ENCODE peak calls at places on chromosomes 13 and 19, in ten cellular contexts. Y, P, K, C, L, W, R, I, S and N are unnamed samples.

GRCh38 chr13:23469901-23470525 is 36.5 kb upstream of the SACS start:
- DNase-seq in S (no peak), C (peak), Y (no peak), P (no peak), L (no peak), K (no peak), W (no peak), R (no peak), I (no peak), N (no peak)

GRCh38 chr13:41649659-41650058 is 192.3 kb downstream of the RGCC start:
- DNase-seq in Y (no peak), L (peak), W (no peak), P (no peak), C (peak), K (no peak), R (no peak), S (peak), I (no peak), N (no peak)

GRCh38 chr19:57903298-57904174 is 12.9 kb downstream of the ZNF417 start:
- DNase-seq in S (peak), K (no peak), C (peak), W (no peak), Y (peak), P (no peak), L (peak), R (no peak), I (no peak), N (no peak)

GRCh38 chr19:17001603-17002183 is 24.9 kb downstream of the CPAMD8 start:
- DNase-seq in R (no peak), P (no peak), C (peak), L (no peak), K (no peak), Y (no peak), W (no peak), I (no peak), S (no peak), N (no peak)

GRCh38 chr19:29672933-29673336 is 7.7 kb downstream of the PLEKHF1 start:
- DNase-seq in L (no peak), S (no peak), P (peak), K (peak), C (no peak), I (no peak), Y (no peak), R (peak), W (no peak), N (peak)

GRCh38 chr13:94054159-94054558 is 425.3 kb downstream of the DCT start:
- DNase-seq in K (no peak), S (no peak), I (no peak), L (no peak), R (no peak), C (no peak), W (no peak), P (no peak), Y (no peak), N (no peak)

GRCh38 chr19:53532362-53532761 is 5.6 kb upstream of the ZNF331 start:
- DNase-seq in K (no peak), Y (no peak), I (no peak), L (no peak), C (no peak), P (no peak), W (no peak), R (no peak), S (no peak), N (no peak)

GRCh38 chr13:25648996-25649633 is 277.3 kb downstream of the ATP8A2 start:
- DNase-seq in W (peak), Y (no peak), L (no peak), I (no peak), R (no peak), P (no peak), S (no peak), C (no peak), K (no peak), N (no peak)

GRCh38 chr13:29129616-29130015 is 309.5 kb downstream of the MTUS2 start:
- DNase-seq in I (no peak), S (no peak), W (no peak), Y (no peak), L (no peak), C (no peak), R (no peak), P (no peak), K (no peak), N (no peak)

GRCh38 chr19:58054792-58055482 is 4.1 kb upstream of the ZNF135 start:
- DNase-seq in W (no peak), R (peak), P (no peak), L (no peak), C (peak), K (no peak), S (no peak), I (peak), Y (no peak), N (no peak)

GRCh38 chr13:46648166-46648607 is 95.2 kb downstream of the LRCH1 start:
- DNase-seq in I (no peak), L (peak), R (peak), Y (peak), W (no peak), K (peak), C (peak), S (peak), P (no peak), N (no peak)

GRCh38 chr13:107351305-107351704 is 783.4 kb upstream of the ARGLU1 start:
- DNase-seq in K (no peak), L (no peak), Y (no peak), R (no peak), C (peak), W (no peak), I (no peak), P (no peak), S (no peak), N (no peak)

GRCh38 chr19:719636-720377 is 11.1 kb downstream of the PALM start:
- DNase-seq in I (no peak), S (no peak), P (no peak), W (no peak), R (no peak), C (peak), K (no peak), Y (peak), L (no peak), N (no peak)

GRCh38 chr19:46616631-46617322 is 8.1 kb downstream of the PTGIR start:
- DNase-seq in C (peak), S (peak), I (peak), Y (peak), W (peak), L (peak), R (peak), K (peak), P (no peak), N (no peak)

GRCh38 chr19:48784527-48784926 is 26.3 kb downstream of the BCAT2 start:
- DNase-seq in K (no peak), Y (peak), P (no peak), S (no peak), L (no peak), R (no peak), W (no peak), C (no peak), I (no peak), N (no peak)

GRCh38 chr13:103002279-103002678 is 63.9 kb downstream of the SLC10A2 start:
- DNase-seq in C (no peak), K (no peak), S (no peak), L (peak), R (no peak), I (no peak), Y (no peak), P (no peak), W (no peak), N (no peak)

GRCh38 chr19:51514866-51515481 is 13.4 kb upstream of the SIGLEC12 start:
- DNase-seq in S (peak), I (no peak), R (no peak), L (peak), C (peak), P (peak), K (no peak), Y (peak), W (no peak), N (no peak)

GRCh38 chr13:91024157-91024792 is 323.2 kb upstream of the MIR17HG start:
- DNase-seq in Y (no peak), R (no peak), K (no peak), I (no peak), W (no peak), P (no peak), C (no peak), L (no peak), S (no peak), N (no peak)

GRCh38 chr19:18122860-18123795 is 25.6 kb downstream of the MAST3 start:
- DNase-seq in R (no peak), K (no peak), C (no peak), I (no peak), P (no peak), S (no peak), W (no peak), L (no peak), Y (no peak), N (no peak)

GRCh38 chr13:113552079-113552478 is 32.5 kb upstream of the TFDP1 start:
- DNase-seq in S (no peak), C (no peak), R (peak), W (no peak), P (no peak), I (no peak), Y (no peak), K (peak), L (no peak), N (peak)

GRCh38 chr13:36124236-36124822 is 6.9 kb downstream of the DCLK1 start:
- DNase-seq in Y (no peak), I (peak), L (no peak), C (no peak), S (no peak), W (no peak), P (no peak), K (no peak), R (no peak), N (no peak)

GRCh38 chr19:50300051-50300450 is 29.1 kb downstream of the KCNC3 start:
- DNase-seq in I (no peak), S (no peak), C (no peak), Y (no peak), K (no peak), W (no peak), L (no peak), P (no peak), R (no peak), N (no peak)

GRCh38 chr19:48633148-48634035 is 3.8 kb downstream of the DBP start:
- DNase-seq in R (peak), W (no peak), I (no peak), K (no peak), L (no peak), S (no peak), Y (peak), P (no peak), C (no peak), N (no peak)

GRCh38 chr13:114225610-114226009 is 9.1 kb upstream of the CDC16 start:
- DNase-seq in K (no peak), P (no peak), R (no peak), I (no peak), L (no peak), Y (no peak), C (no peak), W (no peak), S (no peak), N (no peak)

GRCh38 chr13:74114641-74115040 is 19.6 kb downstream of the KLF12 start:
- DNase-seq in I (no peak), W (no peak), Y (no peak), L (no peak), P (no peak), K (no peak), S (no peak), R (no peak), C (no peak), N (no peak)

GRCh38 chr13:35903075-35903474 is 228.1 kb downstream of the DCLK1 start:
- DNase-seq in Y (no peak), C (no peak), R (no peak), S (no peak), P (no peak), I (no peak), W (no peak), K (no peak), L (no peak), N (no peak)

GRCh38 chr13:105165449-105166125 is 1369.9 kb downstream of the EFNB2 start:
- DNase-seq in L (no peak), Y (no peak), W (no peak), S (no peak), C (no peak), K (no peak), P (peak), R (peak), I (no peak), N (no peak)

GRCh38 chr19:21922276-21922675 is 86.3 kb upstream of the ZNF43 start:
- DNase-seq in P (no peak), R (no peak), W (no peak), K (no peak), C (no peak), I (no peak), L (no peak), Y (no peak), S (no peak), N (peak)

GRCh38 chr19:22625266-22626035 is 8.7 kb upstream of the ZNF492 start:
- DNase-seq in R (no peak), Y (no peak), W (no peak), P (no peak), L (no peak), S (no peak), C (no peak), I (no peak), K (no peak), N (peak)

GRCh38 chr19:2546128-2547032 is 70.5 kb downstream of the GADD45B start:
- DNase-seq in K (peak), W (peak), C (peak), Y (no peak), S (no peak), P (no peak), L (peak), R (peak), I (peak), N (no peak)

GRCh38 chr13:31418186-31418585 is 218.4 kb downstream of the B3GLCT start:
- DNase-seq in C (no peak), R (no peak), K (no peak), L (no peak), W (no peak), I (no peak), P (no peak), S (no peak), Y (no peak), N (no peak)

GRCh38 chr13:110304256-110304655 is 2.7 kb downstream of the COL4A1 start:
- DNase-seq in C (no peak), W (no peak), K (no peak), I (no peak), Y (no peak), R (no peak), S (no peak), P (no peak), L (no peak), N (no peak)

DNA sequence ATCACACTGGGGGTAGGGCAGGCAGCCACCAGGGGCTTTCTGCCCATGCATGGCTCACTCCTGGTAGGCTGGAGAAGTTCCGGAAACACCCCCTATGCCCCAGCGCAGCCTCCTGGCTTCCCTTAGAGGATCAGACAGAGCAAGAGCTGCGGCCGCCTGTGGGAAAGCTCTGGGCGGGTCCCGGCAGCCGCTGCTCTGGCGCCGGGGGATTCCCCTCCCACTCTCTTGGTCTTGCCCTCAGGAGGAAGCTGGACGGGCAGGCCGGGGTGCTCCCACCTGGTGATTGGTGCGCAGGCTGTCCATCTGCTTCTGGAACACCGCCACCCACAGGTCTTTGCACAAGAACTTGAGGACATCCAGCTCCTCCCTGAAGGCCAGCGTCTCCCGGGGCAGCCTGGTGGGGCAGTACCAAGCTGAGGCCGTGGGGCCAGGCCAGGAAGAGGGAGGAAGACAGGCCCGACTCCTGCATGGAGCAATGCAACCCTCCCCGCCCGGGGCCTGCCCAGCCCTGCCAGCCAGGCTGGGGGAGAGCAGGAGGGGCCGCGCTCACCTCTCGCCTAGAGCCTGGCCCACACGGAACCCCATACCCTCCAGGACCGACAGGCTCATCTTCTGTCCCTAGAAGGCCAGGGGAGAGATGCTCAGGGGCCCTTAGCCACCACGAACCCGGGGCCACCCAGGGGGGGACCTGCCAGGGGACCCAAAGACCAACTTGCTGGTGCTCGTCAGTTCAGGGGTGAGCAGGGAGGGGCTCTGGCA is 4.0 kb upstream of the NKPD1 start:
- DNase-seq in S (peak), I (peak), L (peak), K (peak), W (peak), Y (peak), R (peak), P (peak), C (peak), N (no peak)
- H3K4me3 ChIP-seq in S (peak), I (peak), L (peak), K (no peak), W (no peak), Y (no peak), R (no peak), P (no peak), C (no peak), N (no peak)

GRCh38 chr19:4557971-4558941 is 1.2 kb downstream of the SEMA6B start:
- DNase-seq in Y (no peak), K (peak), C (peak), S (no peak), P (no peak), W (no peak), R (peak), I (no peak), L (no peak), N (no peak)

GRCh38 chr19:4556574-4557185 is 2.8 kb downstream of the SEMA6B start:
- DNase-seq in I (no peak), K (no peak), Y (peak), C (peak), R (peak), L (no peak), W (no peak), S (peak), P (no peak), N (no peak)

GRCh38 chr19:4555657-4556561 is 3.6 kb downstream of the SEMA6B start:
- DNase-seq in P (no peak), R (peak), C (peak), K (no peak), I (no peak), S (peak), L (no peak), Y (peak), W (no peak), N (no peak)

GRCh38 chr19:4557186-4557970 is 2.1 kb downstream of the SEMA6B start:
- DNase-seq in R (no peak), Y (peak), L (no peak), C (peak), W (no peak), P (no peak), S (no peak), I (no peak), K (no peak), N (no peak)

GRCh38 chr19:4559569-4559968 is at the start of gene SEMA6B:
- DNase-seq in L (no peak), Y (no peak), W (no peak), I (no peak), K (peak), S (no peak), R (no peak), C (no peak), P (no peak), N (no peak)
- TF ChIP-seq POLR2AphosphoS5 in L (no peak), Y (no peak), W (peak), I (peak), K (peak), S (no peak), R (no peak), C (no peak), P (no peak), N (peak)

DNA sequence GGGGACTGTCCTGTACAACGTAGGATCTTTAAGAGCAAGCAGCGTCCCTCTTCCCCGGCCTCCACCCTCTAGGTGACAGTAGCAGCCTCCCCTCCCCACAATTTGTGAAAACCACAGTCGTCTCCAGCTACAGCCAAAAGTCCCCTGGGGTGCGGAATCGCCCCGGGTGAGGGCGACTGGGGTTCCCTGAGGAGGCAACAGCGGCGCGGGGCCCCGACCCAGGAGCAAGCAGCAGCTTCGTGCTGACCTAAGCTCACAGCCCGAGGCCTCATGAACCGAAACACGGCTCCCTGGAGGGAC is 322 bp downstream of the ZNF558 start:
- DNase-seq in Y (no peak), W (no peak), R (no peak), P (no peak), K (no peak), L (no peak), C (peak), S (no peak), I (no peak), N (no peak)
- H3K27ac ChIP-seq in Y (peak), W (peak), R (peak), P (peak), K (peak), L (peak), C (no peak), S (peak), I (peak), N (peak)

DNA sequence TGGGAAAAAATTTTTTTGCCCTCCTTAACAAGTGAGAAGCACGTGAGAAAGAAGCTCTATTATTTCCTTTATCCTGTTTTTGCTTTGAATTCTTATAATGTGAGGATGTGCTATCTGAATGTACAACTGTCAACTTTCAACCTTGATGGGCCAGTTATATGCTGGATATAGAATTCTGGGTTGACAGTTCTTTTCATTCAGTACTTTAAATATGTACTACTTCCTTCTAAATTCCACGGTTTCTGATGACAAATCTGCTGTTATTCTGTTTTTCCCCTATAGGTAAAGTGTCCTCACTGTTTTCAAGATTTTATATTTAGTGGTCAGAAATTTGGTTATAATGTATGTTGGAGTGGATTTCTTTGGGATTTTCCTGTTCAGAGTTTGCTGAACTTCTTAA is 29.9 kb downstream of the ZDHHC20 start:
- DNase-seq in R (no peak), Y (no peak), P (no peak), K (no peak), I (no peak), W (no peak), S (no peak), L (no peak), C (no peak), N (no peak)
- H3K4me3 ChIP-seq in R (no peak), Y (no peak), P (no peak), K (no peak), I (no peak), W (no peak), S (no peak), L (no peak), C (no peak), N (no peak)

DNA sequence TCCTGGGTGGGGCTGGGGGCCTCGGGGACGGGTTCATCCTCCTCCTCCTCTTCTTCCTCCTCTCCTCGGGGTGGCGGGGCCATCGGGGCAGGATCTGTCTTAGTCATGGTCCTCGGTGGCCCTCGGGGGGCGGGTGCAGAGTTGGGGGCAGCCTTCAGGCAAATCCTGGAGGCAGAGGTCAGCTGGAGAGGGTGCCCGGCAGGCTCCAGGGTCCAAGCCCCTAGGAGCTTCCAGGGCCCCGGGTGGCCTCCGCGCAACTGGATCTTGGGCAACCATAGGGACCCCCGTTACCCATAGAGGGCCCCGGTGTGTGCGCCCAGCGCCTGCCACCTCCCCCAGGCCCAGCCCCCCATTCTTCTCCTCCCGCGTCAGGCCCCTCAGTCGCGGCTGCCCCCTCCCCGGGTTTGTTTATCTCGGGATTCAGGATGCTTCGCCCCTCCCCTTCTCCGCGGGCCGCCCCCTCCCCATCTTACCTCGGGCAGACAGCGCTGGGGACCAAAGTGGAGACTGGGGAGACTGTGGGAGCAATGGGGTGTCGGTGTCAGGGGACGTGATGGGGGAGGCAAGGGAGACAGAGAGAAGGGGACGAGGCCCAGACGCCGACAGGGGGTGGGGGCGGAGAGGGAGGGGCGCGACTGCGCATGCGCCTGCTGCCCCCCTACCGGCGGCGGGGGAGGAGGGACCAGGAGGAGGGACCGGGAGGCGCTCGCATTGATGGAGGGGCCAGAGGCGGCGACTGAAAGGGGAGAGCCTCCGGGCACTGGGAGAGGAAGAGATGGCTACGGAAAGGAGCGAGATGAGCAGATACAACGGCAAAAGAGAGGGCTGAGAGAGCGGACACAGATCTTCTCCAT is at the start of gene CLIP3:
- DNase-seq in C (peak), K (no peak), W (no peak), Y (no peak), R (peak), I (no peak), L (no peak), S (no peak), P (no peak), N (no peak)
- TF ChIP-seq POLR2AphosphoS5 in C (peak), K (no peak), W (peak), Y (no peak), R (no peak), I (no peak), L (no peak), S (no peak), P (no peak), N (peak)

GRCh38 chr19:55277494-55277893 is 2.4 kb downstream of the HSPBP1 start:
- DNase-seq in P (no peak), I (no peak), K (no peak), W (no peak), S (no peak), R (no peak), C (no peak), L (no peak), Y (no peak), N (no peak)
- H3K27ac ChIP-seq in P (peak), I (no peak), K (no peak), W (no peak), S (no peak), R (no peak), C (no peak), L (no peak), Y (no peak), N (no peak)